ENCODE peak calls at places on chromosomes 4 and X, in ten cellular contexts. X is transverse colon, J is stomach, Z is endothelial cell of umbilical vein, G is adrenal gland, R is body of pancreas, S is thyroid gland, Q is A549, I is IMR-90, O is gastrocnemius medialis. E is an unnamed sample. For H3K9me3, the result is how much of the 10 kb centered on the place peaks cover.

GRCh38 chr4:12041828-12042227 is 613.1 kb upstream of the HS3ST1 start:
- DNase-seq in Z (no peak), O (no peak), I (no peak), X (no peak), S (no peak), G (no peak), Q (no peak), R (no peak), J (no peak), E (peak)

GRCh38 chr4:99734583-99735322 is 77.1 kb upstream of the C4orf54 start:
- DNase-seq in I (no peak), G (no peak), J (no peak), S (no peak), X (no peak), Q (no peak), O (no peak), Z (no peak), R (no peak), E (no peak)

GRCh38 chr4:105966046-105966445 is 70.8 kb downstream of the NPNT start:
- DNase-seq in O (no peak), R (no peak), Z (peak), G (no peak), I (peak), X (no peak), S (no peak), Q (no peak), J (no peak), E (no peak)

GRCh38 chr4:101018836-101019235 is 328.5 kb downstream of the PPP3CA start:
- DNase-seq in R (no peak), J (no peak), G (no peak), Z (no peak), X (peak), Q (no peak), O (no peak), S (no peak), I (no peak), E (no peak)

GRCh38 chrX:85345523-85345922 is 33.9 kb downstream of the POF1B start:
- DNase-seq in G (no peak), S (no peak), Q (no peak), Z (no peak), J (no peak), X (no peak), R (no peak), O (no peak), I (no peak), E (no peak)

GRCh38 chrX:38166478-38167083 is 54.1 kb downstream of the SRPX start:
- DNase-seq in G (peak), O (no peak), J (no peak), R (peak), I (peak), S (peak), Q (peak), Z (peak), X (no peak), E (no peak)

GRCh38 chr4:88227734-88228133 is 56.6 kb downstream of the PPM1K start:
- DNase-seq in G (no peak), R (no peak), Q (no peak), O (no peak), J (no peak), I (no peak), Z (peak), S (no peak), X (no peak), E (no peak)

GRCh38 chrX:361231-362145 is 25.2 kb downstream of the PPP2R3B start:
- DNase-seq in X (no peak), G (no peak), J (no peak), I (no peak), S (no peak), Z (no peak), Q (no peak), O (no peak), R (no peak), E (peak)

GRCh38 chrX:115892787-115893671 is 277.5 kb upstream of the AGTR2 start:
- DNase-seq in G (peak), J (peak), X (peak), Z (no peak), S (peak), Q (no peak), I (peak), O (no peak), R (peak), E (no peak)

GRCh38 chrX:12770440-12770839 is 20.8 kb upstream of the PRPS2 start:
- DNase-seq in I (peak), S (no peak), Q (no peak), J (no peak), R (no peak), Z (peak), X (no peak), O (no peak), G (no peak), E (no peak)

GRCh38 chr4:107792691-107793090 is 32.0 kb upstream of the SGMS2 start:
- DNase-seq in G (no peak), O (no peak), R (no peak), S (no peak), X (no peak), J (no peak), I (no peak), Q (no peak), Z (no peak), E (no peak)

DNA sequence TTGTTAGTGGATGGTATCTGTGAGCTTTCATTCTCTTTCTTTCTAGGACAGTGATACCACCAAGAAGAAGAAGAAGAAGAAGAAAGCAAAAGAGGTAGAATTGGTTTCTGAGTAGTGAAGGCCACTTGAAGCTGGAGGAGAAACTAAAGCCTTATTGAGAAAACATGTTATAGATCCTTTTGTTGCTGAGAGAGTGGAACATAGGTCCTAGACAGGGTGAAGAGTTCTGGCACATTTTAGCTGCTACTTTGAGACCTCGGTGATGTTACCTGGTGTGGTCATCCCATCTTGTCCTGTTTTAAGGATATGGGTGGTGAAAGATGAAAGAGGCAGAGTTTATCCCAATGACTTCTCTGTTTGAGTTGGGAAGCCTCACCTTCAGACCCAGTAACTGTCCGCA is 14.1 kb downstream of the DKC1 start:
- DNase-seq in G (no peak), O (no peak), Q (no peak), J (no peak), Z (no peak), R (no peak), X (no peak), I (no peak), S (no peak), E (no peak)
- TF ChIP-seq POLR2A in G (no peak), O (no peak), Q (no peak), J (no peak), Z (no peak), R (no peak), X (no peak), I (no peak), S (no peak), E (no peak)

GRCh38 chrX:143781103-143781502 is 60.6 kb upstream of the SPANXN2 start:
- DNase-seq in Z (no peak), G (no peak), J (no peak), X (no peak), R (no peak), O (no peak), S (no peak), I (no peak), Q (no peak), E (no peak)
- H3K9me3 ChIP-seq in Z (under half), G (under half), J (under half), X (under half), R (under half), O (under half), S (under half), I (under half), Q (under half), E (under half)

GRCh38 chr4:119212964-119213606 is 572 bp downstream of the USP53 start:
- DNase-seq in I (peak), O (peak), Z (peak), X (peak), Q (peak), G (peak), S (peak), J (peak), R (peak), E (peak)
- TF ChIP-seq POLR2A in I (peak), O (no peak), Z (peak), X (no peak), Q (no peak), G (no peak), S (no peak), J (no peak), R (peak), E (no peak)

DNA sequence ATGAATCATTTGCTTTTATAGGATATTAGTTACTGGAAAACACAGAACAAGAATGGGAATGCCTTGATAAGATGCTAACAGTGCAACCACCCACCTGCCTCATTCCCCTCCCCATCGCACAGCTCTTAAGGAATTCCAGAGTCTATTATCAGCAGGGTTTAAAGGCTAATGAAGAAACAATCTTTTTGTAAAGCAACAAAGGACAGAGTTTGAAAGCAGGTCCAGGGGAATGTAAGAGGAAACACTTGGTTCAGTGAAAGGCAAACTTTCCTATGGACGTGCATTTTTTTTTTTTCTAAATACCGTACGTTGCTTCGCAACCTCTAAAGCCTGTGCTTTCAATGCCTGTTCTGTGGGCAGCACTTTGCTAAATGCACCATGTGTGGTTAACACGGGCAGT is 92.5 kb downstream of the GPR50 start:
- DNase-seq in X (no peak), O (no peak), R (no peak), G (no peak), S (no peak), J (no peak), Q (no peak), Z (no peak), I (no peak), E (no peak)
- H3K9me3 ChIP-seq in X (under half), O (under half), R (under half), G (under half), S (under half), J (under half), Q (under half), Z (under half), I (under half), E (under half)

GRCh38 chrX:72181178-72182125 is at the start of gene PIN4:
- DNase-seq in I (peak), S (peak), Z (peak), O (peak), X (peak), G (peak), R (peak), Q (peak), J (peak), E (peak)
- TF ChIP-seq POLR2A in I (peak), S (no peak), Z (no peak), O (peak), X (peak), G (peak), R (peak), Q (peak), J (no peak), E (peak)

DNA sequence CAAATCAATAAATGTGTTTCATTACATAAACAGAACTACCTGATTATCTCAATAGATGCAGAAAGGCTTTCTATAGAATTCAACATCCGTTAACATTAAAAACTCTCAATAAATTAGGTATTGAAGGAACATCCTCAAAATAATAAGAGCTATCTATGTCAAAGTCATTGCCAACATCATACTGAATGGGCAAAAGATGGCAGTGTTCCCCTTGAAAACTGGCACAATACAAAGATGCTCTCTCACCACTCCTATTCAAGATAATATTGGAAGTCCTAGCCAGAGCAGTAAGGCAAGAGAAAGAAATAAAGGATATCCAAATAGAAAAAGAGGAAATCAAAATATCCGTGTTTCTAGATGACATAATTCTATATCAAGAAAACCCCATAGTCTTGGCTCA is 466.4 kb downstream of the MAGEE1 start:
- DNase-seq in X (no peak), Z (peak), G (no peak), O (no peak), R (no peak), Q (no peak), S (no peak), I (no peak), J (no peak), E (no peak)
- H3K9me3 ChIP-seq in X (under half), Z (under half), G (under half), O (under half), R (under half), Q (under half), S (under half), I (under half), J (under half), E (under half)

DNA sequence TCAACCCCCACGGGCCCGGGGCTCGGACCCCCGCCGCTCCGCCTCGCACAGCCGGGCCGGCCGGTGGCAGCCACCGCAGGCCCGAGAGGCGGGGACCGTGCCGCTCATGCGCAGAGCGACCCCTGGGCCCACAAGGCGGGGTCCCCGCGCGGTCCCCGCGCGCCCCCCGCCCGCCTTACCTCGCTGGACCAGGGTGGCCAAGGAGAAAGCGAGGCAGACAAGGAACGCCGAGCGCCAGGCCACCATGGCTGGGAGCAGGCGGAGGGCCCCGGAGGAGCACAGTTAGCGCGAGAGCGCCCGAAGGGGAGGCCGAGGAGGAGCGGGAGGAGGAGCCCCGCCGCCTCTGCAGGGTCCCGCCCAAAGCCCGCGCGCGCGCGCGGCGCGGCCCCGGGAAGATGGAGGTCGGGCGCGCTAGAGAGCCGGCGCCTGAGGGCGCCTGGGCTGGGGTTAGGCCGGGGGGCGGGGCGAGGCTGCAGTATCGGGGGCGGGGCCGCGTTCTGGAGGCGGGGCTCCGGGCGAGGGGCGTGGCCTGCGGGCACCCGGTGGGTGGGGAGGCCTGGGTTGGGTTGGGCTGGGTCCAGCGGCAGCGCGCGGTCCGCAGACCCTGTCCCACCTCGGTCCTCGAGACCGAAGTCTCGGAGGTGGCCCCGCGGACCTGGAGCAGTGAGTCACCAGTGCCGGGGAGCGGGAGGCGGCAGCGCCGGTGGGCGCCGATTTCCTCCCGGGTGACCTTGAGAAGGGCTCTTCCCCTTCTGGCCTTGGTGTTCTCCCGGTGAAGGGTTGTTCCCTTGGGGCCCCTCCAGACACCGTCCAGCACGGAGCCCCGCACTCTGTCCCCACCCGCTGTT is at the start of gene CD99L2:
- DNase-seq in Q (peak), X (peak), O (peak), Z (peak), R (peak), I (peak), G (peak), S (peak), J (peak), E (peak)
- TF ChIP-seq POLR2A in Q (peak), X (peak), O (peak), Z (peak), R (peak), I (peak), G (no peak), S (no peak), J (no peak), E (peak)

DNA sequence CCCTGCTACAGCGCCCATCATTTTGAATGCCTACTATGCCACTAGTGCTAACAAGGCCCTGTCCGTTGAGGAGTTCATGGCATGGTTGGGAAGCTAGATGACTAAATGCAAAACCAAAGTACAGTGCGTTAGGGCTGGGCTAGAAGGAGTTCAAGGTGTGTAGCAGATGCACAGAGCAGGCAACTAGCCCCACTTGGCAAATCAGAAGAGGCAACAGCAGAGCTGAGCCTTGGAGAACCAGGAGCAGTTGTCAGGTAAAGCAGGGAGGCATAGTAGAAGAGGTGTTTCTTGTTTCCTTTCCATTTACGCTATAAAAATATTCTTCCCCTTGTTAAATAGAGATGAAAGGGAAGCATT is 146.6 kb upstream of the CPEB2 start:
- DNase-seq in X (no peak), S (no peak), O (no peak), Z (no peak), R (no peak), G (no peak), Q (no peak), I (no peak), J (no peak), E (no peak)
- H3K9me3 ChIP-seq in X (under half), S (under half), O (under half), Z (under half), R (under half), G (under half), Q (under half), I (under half), J (under half), E (under half)

GRCh38 chr4:1621996-1622637 is 62.0 kb downstream of the FAM53A start:
- DNase-seq in R (no peak), I (no peak), J (no peak), X (no peak), G (no peak), S (no peak), Q (no peak), O (no peak), Z (no peak), E (no peak)
- TF ChIP-seq POLR2A in R (no peak), I (no peak), J (no peak), X (no peak), G (no peak), S (no peak), Q (no peak), O (no peak), Z (no peak), E (no peak)

GRCh38 chr4:19324175-19324574 is 927.5 kb upstream of the SLIT2 start:
- DNase-seq in Z (peak), R (no peak), J (no peak), X (no peak), I (no peak), O (no peak), Q (no peak), S (no peak), G (no peak), E (no peak)
- H3K9me3 ChIP-seq in Z (under half), R (under half), J (under half), X (under half), I (under half), O (under half), Q (under half), S (under half), G (under half), E (under half)

E was measured in heart left ventricle.